ENCODE peak calls at places on chromosomes 12 and 14, in four cellular contexts. X is CD8-positive, alpha-beta T cell; B is heart left ventricle; G is upper lobe of left lung. H is an unnamed sample.
A peak's percentile ranks its signal among the peaks of the same experiment; 100 is the strongest.

GRCh38 chr14:74429221-74429691 is 3.2 kb upstream of the SYNDIG1L start:
- DNase-seq in G (no peak), X (no peak), B (no peak), H (no peak)

GRCh38 chr14:45252356-45253069 is 489 bp downstream of the MIS18BP1 start:
- DNase-seq in B (no peak), G (peak; percentile 21), X (no peak), H (no peak)

GRCh38 chr12:75480469-75480949 is at the start of gene GLIPR1:
- DNase-seq in X (peak; percentile 55), B (peak; percentile 72), G (peak; percentile 19), H (peak; percentile 97)

GRCh38 chr12:47075192-47076084 is 4.0 kb upstream of the PCED1B start:
- DNase-seq in X (no peak), G (no peak), B (no peak), H (no peak)

GRCh38 chr12:21800011-21800410 is 25.5 kb upstream of the KCNJ8 start:
- DNase-seq in X (no peak), G (no peak), B (no peak), H (no peak)

GRCh38 chr12:101925352-101925751 is 48.0 kb downstream of the DRAM1 start:
- DNase-seq in G (no peak), B (peak; percentile 81), X (no peak), H (peak; percentile 67)

GRCh38 chr12:4784404-4785054 is 64.3 kb downstream of the GALNT8 start:
- DNase-seq in X (no peak), B (no peak), G (no peak), H (no peak)

GRCh38 chr14:58749066-58749669 is 111.4 kb downstream of the DACT1 start:
- DNase-seq in X (no peak), G (no peak), B (no peak), H (peak; percentile 87)

GRCh38 chr12:53808023-53808705 is 56.4 kb upstream of the CISTR start:
- DNase-seq in X (no peak), B (no peak), G (no peak), H (no peak)

GRCh38 chr14:85528080-85528881 is 1.7 kb upstream of the FLRT2 start:
- DNase-seq in G (no peak), B (no peak), X (no peak), H (peak; percentile 62)

GRCh38 chr12:24360907-24361306 is 411.4 kb upstream of the SOX5 start:
- DNase-seq in G (no peak), B (no peak), X (no peak), H (peak; percentile 26)

GRCh38 chr12:65892905-65893304 is 68.6 kb downstream of the HMGA2 start:
- DNase-seq in X (no peak), B (no peak), G (no peak), H (no peak)

GRCh38 chr12:6171409-6172015 is 28.7 kb upstream of the CD9 start:
- DNase-seq in G (peak; percentile 80), X (no peak), B (peak; percentile 84), H (no peak)

GRCh38 chr12:102740157-102741032 is 176.6 kb downstream of the PAH start:
- DNase-seq in B (no peak), X (no peak), G (no peak), H (no peak)

GRCh38 chr12:103640410-103640809 is 53.3 kb downstream of the STAB2 start:
- DNase-seq in B (no peak), G (no peak), X (no peak), H (no peak)

GRCh38 chr14:34324363-34324795 is 137.7 kb downstream of the SPTSSA start:
- DNase-seq in G (no peak), B (no peak), X (no peak), H (no peak)

GRCh38 chr12:78167510-78167909 is 336.8 kb downstream of the NAV3 start:
- DNase-seq in B (no peak), X (no peak), G (no peak), H (no peak)

GRCh38 chr12:121748218-121748570 is 35.6 kb downstream of the TMEM120B start:
- DNase-seq in X (no peak), B (no peak), G (no peak), H (no peak)

GRCh38 chr14:68626386-68626785 is 166.5 kb downstream of the ZFP36L1 start:
- DNase-seq in B (peak; percentile 74), G (no peak), X (no peak), H (no peak)

GRCh38 chr12:18243238-18243637 is 18.1 kb upstream of the PIK3C2G start:
- DNase-seq in G (no peak), X (no peak), B (no peak), H (no peak)

GRCh38 chr14:76350671-76351070 is 25.3 kb upstream of the ESRRB start:
- DNase-seq in X (no peak), G (no peak), B (no peak), H (no peak)

GRCh38 chr12:56517854-56518253 is 3.8 kb upstream of the RBMS2 start:
- DNase-seq in B (no peak), X (no peak), G (no peak), H (no peak)

GRCh38 chr14:100882026-100882967 is 21.2 kb downstream of the RTL1 start:
- DNase-seq in X (no peak), B (peak; percentile 10), G (no peak), H (no peak)

GRCh38 chr14:26138764-26139445 is 458.9 kb downstream of the NOVA1 start:
- DNase-seq in B (no peak), X (no peak), G (no peak), H (no peak)

GRCh38 chr12:51887476-51888315 is at the start of gene ANKRD33:
- DNase-seq in X (no peak), G (peak; percentile 91), B (peak; percentile 38), H (no peak)

GRCh38 chr14:90733139-90733808 is 83.0 kb downstream of the TTC7B start:
- DNase-seq in B (peak; percentile 43), X (no peak), G (no peak), H (no peak)

GRCh38 chr12:40312196-40312595 is 87.4 kb downstream of the LRRK2 start:
- DNase-seq in G (no peak), B (no peak), X (no peak), H (no peak)

GRCh38 chr14:71532790-71533189 is 399.4 kb upstream of the RGS6 start:
- DNase-seq in B (no peak), X (no peak), G (no peak), H (no peak)

GRCh38 chr14:29710015-29710414 is 217.6 kb downstream of the PRKD1 start:
- DNase-seq in X (no peak), B (no peak), G (no peak), H (no peak)

GRCh38 chr12:5456906-5457305 is 25.0 kb downstream of the NTF3 start:
- DNase-seq in B (no peak), G (no peak), X (no peak), H (peak; percentile 61)

GRCh38 chr14:28576523-28576922 is 190.1 kb upstream of the FOXG1 start:
- DNase-seq in G (no peak), X (no peak), B (no peak), H (no peak)

GRCh38 chr12:54977155-54977554 is 7.4 kb downstream of the TESPA1 start:
- DNase-seq in X (no peak), B (no peak), G (no peak), H (peak; percentile 44)

GRCh38 chr12:130126023-130126432 is 36.2 kb upstream of the FZD10 start:
- DNase-seq in G (no peak), X (no peak), B (peak; percentile 70), H (no peak)

GRCh38 chr12:107122452-107122958 is 29.2 kb upstream of the CRY1 start:
- DNase-seq in B (no peak), G (no peak), X (no peak), H (no peak)

GRCh38 chr12:80761818-80762217 is 45.1 kb downstream of the MYF5 start:
- DNase-seq in X (no peak), G (no peak), B (no peak), H (no peak)

GRCh38 chr12:20436367-20436766 is 68.0 kb downstream of the PDE3A start:
- DNase-seq in G (no peak), B (no peak), X (no peak), H (no peak)

GRCh38 chr14:23414906-23415820 is 7.1 kb upstream of the MYH6 start:
- DNase-seq in B (no peak), X (no peak), G (no peak), H (no peak)

GRCh38 chr12:50351120-50352043 is 45.0 kb downstream of the FAM186A start:
- DNase-seq in B (peak; percentile 60), X (no peak), G (no peak), H (no peak)

GRCh38 chr14:101885254-101885576 is 79.2 kb upstream of the DYNC1H1 start:
- DNase-seq in G (peak; percentile 59), X (no peak), B (no peak), H (no peak)
- H3K27me3 ChIP-seq in G (no peaks in the 10 kb centered on the region), X (no peaks in the 10 kb centered on the region), B (no peaks in the 10 kb centered on the region), H (no peaks in the 10 kb centered on the region)

DNA sequence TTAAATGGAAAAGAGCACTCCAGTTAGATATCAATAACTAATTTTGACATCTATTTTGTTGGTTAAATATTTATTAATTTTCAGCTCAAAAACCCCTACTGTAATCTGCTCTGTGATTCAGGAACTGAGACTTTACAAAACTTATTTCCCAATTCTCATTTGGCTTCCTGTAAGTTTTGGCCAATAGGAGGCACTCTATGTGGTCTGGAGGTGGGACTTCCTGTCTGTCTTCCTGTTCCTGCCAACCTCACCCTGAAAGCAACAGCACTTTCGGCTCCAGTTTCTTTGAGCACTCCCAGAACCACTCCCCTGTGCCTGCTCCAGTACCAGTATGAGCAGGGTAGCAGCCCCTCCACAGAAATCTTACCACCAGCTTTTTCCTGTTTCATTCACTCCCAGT is 1027.0 kb downstream of the VRK1 start:
- DNase-seq in B (no peak), X (no peak), G (no peak), H (no peak)
- TF ChIP-seq CTCF in B (no peak), X (no peak), G (no peak), H (no peak)

GRCh38 chr12:57756406-57757341 is 1.8 kb downstream of the MARCHF9 start:
- DNase-seq in G (peak; percentile 82), X (peak; percentile 60), B (no peak), H (no peak)
- H3K4me3 ChIP-seq in G (no peak overlapping the region), X (peak overlapping the region; percentile 65), B (peak overlapping the region; percentile 97), H (no peak overlapping the region)

DNA sequence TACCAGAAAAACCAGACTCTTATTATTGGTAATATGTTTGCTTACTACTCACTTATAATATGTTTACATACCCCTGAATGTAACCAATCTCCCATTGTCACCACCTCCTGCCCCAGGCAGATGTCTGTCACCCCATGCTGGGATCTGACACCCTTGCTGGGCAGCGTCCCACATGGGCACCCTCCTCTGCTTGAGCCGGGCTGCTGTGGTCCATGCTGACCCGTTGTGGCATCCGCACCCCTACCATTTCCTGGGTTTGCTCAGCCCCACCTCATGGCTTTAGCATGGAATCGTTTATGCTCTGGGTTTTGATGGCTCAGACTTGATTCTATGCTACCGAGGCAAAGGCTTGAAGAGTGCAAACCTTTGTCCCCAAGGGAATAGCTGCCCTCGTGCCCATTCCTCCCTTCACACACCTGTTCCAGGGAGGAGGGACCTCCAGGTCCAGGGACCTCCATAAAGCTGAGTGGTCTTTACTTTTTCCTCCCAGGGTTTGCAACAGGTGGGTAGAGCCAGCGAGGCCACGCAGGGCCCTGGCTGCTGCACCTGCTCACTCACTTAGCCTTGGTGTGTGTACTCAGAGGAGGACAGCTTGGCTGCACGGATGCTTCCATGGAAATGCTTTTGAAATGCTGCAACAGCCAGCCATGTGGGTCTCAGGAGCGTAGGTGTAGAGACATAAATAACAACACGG is 68.7 kb downstream of the PRMT8 start:
- DNase-seq in G (no peak), B (no peak), X (no peak), H (no peak)
- H3K27me3 ChIP-seq in G (no peaks in the 10 kb centered on the region), B (peaks cover 3% of the 10 kb centered on the region), X (no peaks in the 10 kb centered on the region), H (peaks cover 8% of the 10 kb centered on the region)

GRCh38 chr14:95264271-95264973 is 55.3 kb downstream of the CLMN start:
- DNase-seq in X (no peak), G (no peak), B (no peak), H (no peak)
- TF ChIP-seq CTCF in X (no peak), G (no peak), B (no peak), H (no peak)

GRCh38 chr14:99729991-99730875 is 46.1 kb downstream of the CYP46A1 start:
- DNase-seq in X (peak; percentile 53), B (peak; percentile 66), G (peak; percentile 97), H (no peak)
- H3K4me3 ChIP-seq in X (no peak overlapping the region), B (peak overlapping the region; percentile 67), G (no peak overlapping the region), H (peak overlapping the region; percentile 41)

H was measured in kidney epithelial cell.